ENCODE peak calls at places on chromosomes 3 and 15, in eight cellular contexts. G is sigmoid colon; F is AML-193; S is central memory CD4-positive, alpha-beta T cell; H is A549; L is fibroblast of pulmonary artery; J is GM10248; Y is coronary artery. U is an unnamed sample.

GRCh38 chr3:173371848-173372487 is 25.6 kb upstream of the NLGN1 start:
- DNase-seq in G (no peak), F (peak; percentile 16), S (no peak), H (no peak), L (peak; percentile 41), J (no peak), Y (no peak), U (peak; percentile 22)

GRCh38 chr3:26247669-26248068 is 374.9 kb upstream of the LRRC3B start:
- DNase-seq in G (no peak), F (no peak), S (no peak), H (no peak), L (no peak), J (no peak), Y (no peak), U (no peak)

GRCh38 chr3:35664460-35664919 is 25.2 kb downstream of the ARPP21 start:
- DNase-seq in G (peak; percentile 62), F (no peak), S (no peak), H (no peak), L (peak; percentile 87), J (no peak), Y (no peak), U (peak; percentile 88)

GRCh38 chr3:81349941-81350340 is 411.5 kb downstream of the GBE1 start:
- DNase-seq in G (no peak), F (no peak), S (no peak), H (no peak), L (no peak), J (no peak), Y (no peak), U (no peak)

GRCh38 chr3:37661615-37662306 is 199.9 kb upstream of the CTDSPL start:
- DNase-seq in G (peak; percentile 94), F (no peak), S (no peak), H (no peak), L (no peak), J (no peak), Y (peak; percentile 59), U (peak; percentile 91)

GRCh38 chr3:105533955-105534354 is 167.2 kb downstream of the ALCAM start:
- DNase-seq in G (no peak), F (no peak), S (no peak), H (no peak), L (no peak), J (no peak), Y (no peak), U (no peak)

GRCh38 chr15:81091889-81092558 is 42.0 kb upstream of the CFAP161 start:
- DNase-seq in G (no peak), F (no peak), S (no peak), H (no peak), L (peak; percentile 81), J (no peak), Y (no peak), U (no peak)

GRCh38 chr3:112303811-112304325 is 9.9 kb upstream of the SLC9C1 start:
- DNase-seq in G (no peak), F (no peak), S (peak; percentile 23), H (no peak), L (peak; percentile 35), J (no peak), Y (no peak), U (peak; percentile 47)

GRCh38 chr15:100298257-100298656 is 43.5 kb downstream of the ADAMTS17 start:
- DNase-seq in G (no peak), F (no peak), S (no peak), H (no peak), L (no peak), J (no peak), Y (peak; percentile 50), U (no peak)

GRCh38 chr3:23649502-23649901 is 156.3 kb upstream of the UBE2E1 start:
- DNase-seq in G (no peak), F (no peak), S (no peak), H (no peak), L (no peak), J (no peak), Y (no peak), U (no peak)

GRCh38 chr3:127676921-127677351 is 4.2 kb downstream of the ABTB1 start:
- DNase-seq in G (peak; percentile 64), F (no peak), S (no peak), H (no peak), L (no peak), J (no peak), Y (peak; percentile 72), U (peak; percentile 0)

GRCh38 chr3:72567474-72567873 is 280.8 kb downstream of the SHQ1 start:
- DNase-seq in G (no peak), F (no peak), S (no peak), H (no peak), L (no peak), J (no peak), Y (no peak), U (peak; percentile 30)

GRCh38 chr3:133962879-133963278 is 66.8 kb downstream of the SLCO2A1 start:
- DNase-seq in G (no peak), F (no peak), S (no peak), H (no peak), L (peak; percentile 59), J (no peak), Y (no peak), U (no peak)

GRCh38 chr15:41971089-41971892 is 1.1 kb downstream of the EHD4 start:
- DNase-seq in G (peak; percentile 79), F (peak; percentile 8), S (peak; percentile 77), H (peak; percentile 38), L (peak; percentile 67), J (peak; percentile 82), Y (peak; percentile 78), U (peak; percentile 73)

GRCh38 chr3:134359121-134360010 is 14.9 kb downstream of the AMOTL2 start:
- DNase-seq in G (peak; percentile 70), F (no peak), S (no peak), H (no peak), L (no peak), J (no peak), Y (no peak), U (no peak)

GRCh38 chr3:32313723-32314473 is 75.4 kb downstream of the CMTM8 start:
- DNase-seq in G (no peak), F (no peak), S (no peak), H (no peak), L (peak; percentile 39), J (no peak), Y (no peak), U (no peak)

GRCh38 chr3:61134532-61134931 is 116.7 kb downstream of the FHIT start:
- DNase-seq in G (no peak), F (peak; percentile 83), S (no peak), H (no peak), L (no peak), J (no peak), Y (no peak), U (no peak)

GRCh38 chr15:89860446-89860845 is 33.3 kb downstream of the AP3S2 start:
- DNase-seq in G (no peak), F (no peak), S (no peak), H (no peak), L (no peak), J (no peak), Y (no peak), U (no peak)

GRCh38 chr3:112011376-112011940 is 12.7 kb downstream of the TAGLN3 start:
- DNase-seq in G (no peak), F (no peak), S (no peak), H (no peak), L (no peak), J (no peak), Y (no peak), U (peak; percentile 35)

GRCh38 chr15:95653361-95653805 is 677.1 kb upstream of the NR2F2 start:
- DNase-seq in G (no peak), F (no peak), S (no peak), H (no peak), L (no peak), J (no peak), Y (no peak), U (no peak)

GRCh38 chr3:157113832-157114505 is 46.0 kb downstream of the CCNL1 start:
- DNase-seq in G (no peak), F (no peak), S (no peak), H (no peak), L (no peak), J (no peak), Y (no peak), U (no peak)

GRCh38 chr3:49900491-49901153 is 3.1 kb downstream of the MST1R start:
- DNase-seq in G (no peak), F (no peak), S (no peak), H (peak; percentile 97), L (peak; percentile 22), J (no peak), Y (no peak), U (peak; percentile 87)

GRCh38 chr15:74889390-74889881 is 406 bp upstream of the MPI start:
- DNase-seq in G (peak; percentile 75), F (no peak), S (no peak), H (no peak), L (peak; percentile 38), J (no peak), Y (no peak), U (no peak)

GRCh38 chr3:37861540-37862051 is at the start of gene CTDSPL:
- DNase-seq in G (peak; percentile 68), F (peak; percentile 13), S (no peak), H (peak; percentile 50), L (peak; percentile 50), J (no peak), Y (peak; percentile 85), U (peak; percentile 48)

GRCh38 chr3:118907909-118908308 is 126.7 kb downstream of the IGSF11 start:
- DNase-seq in G (no peak), F (no peak), S (no peak), H (no peak), L (no peak), J (no peak), Y (no peak), U (no peak)

GRCh38 chr3:190272747-190273146 is 49.5 kb downstream of the CLDN1 start:
- DNase-seq in G (no peak), F (no peak), S (no peak), H (no peak), L (no peak), J (no peak), Y (no peak), U (no peak)

GRCh38 chr15:85329561-85330421 is 50.6 kb upstream of the AKAP13 start:
- DNase-seq in G (no peak), F (peak; percentile 33), S (peak; percentile 44), H (peak; percentile 58), L (peak; percentile 51), J (peak; percentile 76), Y (no peak), U (no peak)

GRCh38 chr15:68553994-68554715 is 24.6 kb upstream of the CORO2B start:
- DNase-seq in G (no peak), F (peak; percentile 27), S (peak; percentile 23), H (peak; percentile 76), L (peak; percentile 73), J (peak; percentile 63), Y (no peak), U (peak; percentile 67)

GRCh38 chr15:75455424-75455981 is 4.0 kb upstream of the SIN3A start:
- DNase-seq in G (peak; percentile 92), F (peak; percentile 63), S (peak; percentile 82), H (peak; percentile 92), L (peak; percentile 74), J (peak; percentile 91), Y (peak; percentile 95), U (peak; percentile 90)

GRCh38 chr3:39112535-39112934 is 5.1 kb downstream of the TTC21A start:
- DNase-seq in G (peak; percentile 24), F (no peak), S (no peak), H (no peak), L (no peak), J (no peak), Y (no peak), U (no peak)

GRCh38 chr3:188084751-188085595 is 69.0 kb upstream of the LPP start:
- DNase-seq in G (no peak), F (no peak), S (no peak), H (no peak), L (no peak), J (no peak), Y (no peak), U (no peak)

GRCh38 chr3:14877404-14877803 is 58.6 kb downstream of the FGD5 start:
- DNase-seq in G (peak; percentile 54), F (no peak), S (no peak), H (no peak), L (no peak), J (no peak), Y (no peak), U (no peak)

GRCh38 chr3:123871946-123872345 is 12.2 kb downstream of the MYLK start:
- DNase-seq in G (no peak), F (no peak), S (no peak), H (no peak), L (peak; percentile 38), J (no peak), Y (no peak), U (no peak)

GRCh38 chr15:79430901-79431635 is 1.1 kb upstream of the MINAR1 start:
- DNase-seq in G (no peak), F (no peak), S (no peak), H (no peak), L (no peak), J (no peak), Y (no peak), U (no peak)